ENCODE peak calls at places on chromosomes 7 and 10, in seven cellular contexts. B is posterior cingulate gyrus; Z is CD4-positive, alpha-beta T cell; U is effector memory CD8-positive, alpha-beta T cell; M is HFFc6; E is SIG-M5; I is tibial nerve. K is an unnamed sample.

GRCh38 chr10:78215645-78216044 is 182.0 kb downstream of the RPS24 start:
- DNase-seq in E (no peak), M (peak; percentile 77), U (no peak), Z (no peak), B (peak; percentile 92), I (peak; percentile 53), K (peak; percentile 26)

GRCh38 chr10:97135464-97135863 is 50.3 kb downstream of the SLIT1 start:
- DNase-seq in Z (no peak), B (no peak), E (no peak), M (no peak), I (no peak), U (no peak), K (no peak)

GRCh38 chr7:77674878-77675277 is 21.4 kb upstream of the RSBN1L start:
- DNase-seq in B (no peak), E (no peak), Z (no peak), U (no peak), I (no peak), M (peak; percentile 58), K (no peak)

GRCh38 chr7:82057476-82057875 is 287.6 kb upstream of the HGF start:
- DNase-seq in I (no peak), B (no peak), U (no peak), E (no peak), Z (no peak), M (no peak), K (no peak)

GRCh38 chr10:14478639-14479038 is 147.9 kb upstream of the FRMD4A start:
- DNase-seq in E (no peak), M (peak; percentile 57), Z (no peak), U (no peak), B (peak; percentile 93), I (peak; percentile 63), K (peak; percentile 33)

GRCh38 chr7:50641442-50642405 is 76.5 kb upstream of the DDC start:
- DNase-seq in M (no peak), U (no peak), I (no peak), E (no peak), Z (no peak), B (peak; percentile 91), K (no peak)

GRCh38 chr7:113774182-113774807 is 144.5 kb downstream of the PPP1R3A start:
- DNase-seq in I (no peak), B (no peak), E (no peak), U (no peak), Z (no peak), M (peak; percentile 5), K (peak; percentile 64)

GRCh38 chr10:22693371-22693784 is 21.0 kb downstream of the PIP4K2A start:
- DNase-seq in Z (no peak), B (no peak), M (peak; percentile 71), I (no peak), E (no peak), U (no peak), K (no peak)

GRCh38 chr10:100998991-100999741 is 442 bp upstream of the LZTS2 start:
- DNase-seq in Z (peak; percentile 77), I (peak; percentile 72), M (peak; percentile 53), U (peak; percentile 72), E (no peak), B (peak; percentile 94), K (peak; percentile 22)

GRCh38 chr10:33616921-33617320 is 282.5 kb upstream of the NRP1 start:
- DNase-seq in E (no peak), Z (no peak), B (no peak), I (no peak), M (no peak), U (no peak), K (no peak)

GRCh38 chr10:84811078-84811477 is 482.7 kb downstream of the CCSER2 start:
- DNase-seq in Z (no peak), M (no peak), U (no peak), B (no peak), E (no peak), I (no peak), K (no peak)

GRCh38 chr7:106583706-106584690 is 77.0 kb downstream of the CCDC71L start:
- DNase-seq in M (no peak), I (no peak), Z (no peak), U (no peak), E (no peak), B (no peak), K (no peak)

GRCh38 chr7:66379761-66380160 is 174.6 kb downstream of the TPST1 start:
- DNase-seq in I (no peak), U (no peak), B (no peak), Z (no peak), E (no peak), M (peak; percentile 56), K (no peak)

GRCh38 chr7:69244691-69245090 is 353.6 kb upstream of the AUTS2 start:
- DNase-seq in Z (no peak), I (no peak), M (no peak), B (no peak), U (no peak), E (no peak), K (no peak)

GRCh38 chr7:85184599-85185354 is 2.1 kb downstream of the SEMA3D start:
- DNase-seq in B (peak; percentile 76), M (peak; percentile 75), I (no peak), Z (no peak), U (no peak), E (no peak), K (no peak)

GRCh38 chr7:40133561-40134427 is 628 bp downstream of the MPLKIP start:
- DNase-seq in Z (no peak), I (no peak), U (no peak), B (no peak), M (peak; percentile 8), E (no peak), K (no peak)

GRCh38 chr10:116800356-116800929 is 48.9 kb upstream of the ENO4 start:
- DNase-seq in I (no peak), U (no peak), Z (no peak), B (peak; percentile 27), M (no peak), E (no peak), K (no peak)

GRCh38 chr7:107170051-107170661 is 1.4 kb downstream of the HBP1 start:
- DNase-seq in M (no peak), Z (no peak), B (no peak), E (no peak), U (no peak), I (no peak), K (no peak)

GRCh38 chr10:118596426-118597124 is 1.1 kb upstream of the PRLHR start:
- DNase-seq in Z (no peak), I (no peak), M (no peak), B (no peak), E (no peak), U (no peak), K (no peak)

GRCh38 chr7:80883188-80884025 is 35.4 kb downstream of the SEMA3C start:
- DNase-seq in I (no peak), B (no peak), E (no peak), U (no peak), Z (no peak), M (peak; percentile 100), K (no peak)

GRCh38 chr10:44857363-44858016 is 53.6 kb upstream of the TMEM72 start:
- DNase-seq in U (peak; percentile 41), B (peak; percentile 85), M (peak; percentile 88), Z (peak; percentile 44), E (no peak), I (peak; percentile 55), K (peak; percentile 17)

GRCh38 chr7:84484502-84485079 is 290.0 kb upstream of the SEMA3A start:
- DNase-seq in B (no peak), I (no peak), Z (no peak), U (no peak), M (peak; percentile 33), E (no peak), K (no peak)

GRCh38 chr7:44967571-44968446 is 11.0 kb downstream of the MYO1G start:
- DNase-seq in M (no peak), Z (no peak), E (no peak), U (no peak), B (no peak), I (no peak), K (no peak)

GRCh38 chr10:127945335-127945734 is 38.4 kb downstream of the PTPRE start:
- DNase-seq in U (peak; percentile 16), B (no peak), Z (no peak), M (no peak), E (no peak), I (no peak), K (peak; percentile 2)

GRCh38 chr10:29132821-29133156 is 156.1 kb upstream of the LYZL1 start:
- DNase-seq in B (no peak), Z (no peak), U (no peak), E (no peak), I (no peak), M (no peak), K (no peak)

GRCh38 chr7:5423272-5423843 is at the start of gene TNRC18:
- DNase-seq in U (no peak), I (no peak), M (no peak), Z (no peak), E (no peak), B (peak; percentile 86), K (no peak)

GRCh38 chr7:46532571-46532970 is 611.5 kb upstream of the IGFBP3 start:
- DNase-seq in E (no peak), Z (no peak), M (no peak), U (no peak), B (no peak), I (no peak), K (no peak)

GRCh38 chr10:70348228-70348850 is 34.1 kb downstream of the LRRC20 start:
- DNase-seq in U (peak; percentile 13), M (no peak), E (no peak), I (no peak), Z (peak; percentile 7), B (no peak), K (no peak)

GRCh38 chr10:127418536-127419168 is 130.5 kb upstream of the NPS start:
- DNase-seq in I (no peak), B (no peak), E (no peak), U (no peak), Z (no peak), M (no peak), K (no peak)